ENCODE peak calls at places on chromosomes 3 and 15, in four cellular contexts. P is mesenchymal stem cell, I is AG10803, Z is mammary epithelial cell. G is an unnamed sample.

GRCh38 chr15:70091649-70092461 is 5.9 kb downstream of the TLE3 start:
- DNase-seq in P (peak; percentile 65), I (no peak), Z (peak; percentile 88), G (peak; percentile 31)

GRCh38 chr15:74955796-74956647 is 550 bp downstream of the RPP25 start:
- DNase-seq in P (peak; percentile 80), I (peak; percentile 62), Z (no peak), G (peak; percentile 64)

GRCh38 chr15:41517895-41518449 is 4.3 kb upstream of the LTK start:
- DNase-seq in P (no peak), I (no peak), Z (no peak), G (no peak)

GRCh38 chr3:188749010-188749617 is 422.7 kb upstream of the TPRG1 start:
- DNase-seq in P (no peak), I (no peak), Z (no peak), G (peak; percentile 30)

GRCh38 chr3:27281671-27282150 is 87.5 kb downstream of the NEK10 start:
- DNase-seq in P (no peak), I (no peak), Z (no peak), G (no peak)

GRCh38 chr3:36457667-36458066 is 77.4 kb downstream of the STAC start:
- DNase-seq in P (peak; percentile 3), I (peak; percentile 30), Z (no peak), G (no peak)

GRCh38 chr3:190031887-190032752 is 88.6 kb downstream of the P3H2 start:
- DNase-seq in P (no peak), I (no peak), Z (no peak), G (no peak)

GRCh38 chr3:45583021-45583851 is 11.3 kb upstream of the LIMD1 start:
- DNase-seq in P (no peak), I (peak; percentile 19), Z (no peak), G (peak; percentile 55)

GRCh38 chr15:28105224-28105791 is 6.2 kb upstream of the OCA2 start:
- DNase-seq in P (no peak), I (no peak), Z (no peak), G (no peak)

GRCh38 chr3:2495746-2496145 is 397.1 kb downstream of the CNTN4 start:
- DNase-seq in P (no peak), I (no peak), Z (no peak), G (no peak)

GRCh38 chr15:56442354-56442753 is 22.6 kb downstream of the MNS1 start:
- DNase-seq in P (no peak), I (no peak), Z (no peak), G (no peak)

GRCh38 chr3:52537165-52537635 is 795 bp downstream of the UQCC5 start:
- DNase-seq in P (no peak), I (no peak), Z (no peak), G (no peak)
- H3K4me3 ChIP-seq in P (peak overlapping the region; percentile 98), I (peak overlapping the region; percentile 88), Z (peak overlapping the region; percentile 59), G (peak overlapping the region; percentile 97)

GRCh38 chr3:128076783-128077624 is 24.8 kb downstream of the SEC61A1 start:
- DNase-seq in P (peak; percentile 39), I (no peak), Z (no peak), G (no peak)

GRCh38 chr3:128078875-128079274 is 26.6 kb downstream of the SEC61A1 start:
- DNase-seq in P (no peak), I (no peak), Z (no peak), G (no peak)

GRCh38 chr3:128074851-128075515 is 22.7 kb downstream of the SEC61A1 start:
- DNase-seq in P (peak; percentile 42), I (no peak), Z (peak; percentile 35), G (no peak)

GRCh38 chr3:128075516-128076464 is 23.6 kb downstream of the SEC61A1 start:
- DNase-seq in P (peak; percentile 85), I (peak; percentile 81), Z (peak; percentile 70), G (peak; percentile 82)

GRCh38 chr3:128076465-128076782 is 24.2 kb downstream of the SEC61A1 start:
- DNase-seq in P (no peak), I (no peak), Z (no peak), G (no peak)
- H3K4me3 ChIP-seq in P (peak overlapping the region; percentile 74), I (peak overlapping the region; percentile 49), Z (no peak overlapping the region), G (no peak overlapping the region)

GRCh38 chr15:43824302-43825246 is at the start of gene MFAP1:
- DNase-seq in P (peak; percentile 98), I (peak; percentile 97), Z (peak; percentile 97), G (peak; percentile 97)

GRCh38 chr15:43826029-43826507 is 734 bp upstream of the WDR76 start:
- DNase-seq in P (no peak), I (no peak), Z (no peak), G (no peak)

GRCh38 chr15:43828061-43828657 is 1.4 kb downstream of the WDR76 start:
- DNase-seq in P (peak; percentile 31), I (peak; percentile 20), Z (no peak), G (peak; percentile 32)
- H3K4me3 ChIP-seq in P (peak overlapping the region; percentile 90), I (peak overlapping the region; percentile 73), Z (peak overlapping the region; percentile 1), G (peak overlapping the region; percentile 78)

GRCh38 chr3:129195731-129196256 is 12.1 kb upstream of the CNBP start:
- DNase-seq in P (peak; percentile 93), I (peak; percentile 95), Z (peak; percentile 89), G (peak; percentile 96)
- H3K4me3 ChIP-seq in P (peak overlapping the region; percentile 68), I (peak overlapping the region; percentile 39), Z (peak overlapping the region; percentile 16), G (peak overlapping the region; percentile 23)

GRCh38 chr15:77409259-77410156 is 10.4 kb downstream of the PEAK1 start:
- DNase-seq in P (peak; percentile 18), I (no peak), Z (no peak), G (no peak)
- H3K4me3 ChIP-seq in P (no peak overlapping the region), I (no peak overlapping the region), Z (no peak overlapping the region), G (no peak overlapping the region)

DNA sequence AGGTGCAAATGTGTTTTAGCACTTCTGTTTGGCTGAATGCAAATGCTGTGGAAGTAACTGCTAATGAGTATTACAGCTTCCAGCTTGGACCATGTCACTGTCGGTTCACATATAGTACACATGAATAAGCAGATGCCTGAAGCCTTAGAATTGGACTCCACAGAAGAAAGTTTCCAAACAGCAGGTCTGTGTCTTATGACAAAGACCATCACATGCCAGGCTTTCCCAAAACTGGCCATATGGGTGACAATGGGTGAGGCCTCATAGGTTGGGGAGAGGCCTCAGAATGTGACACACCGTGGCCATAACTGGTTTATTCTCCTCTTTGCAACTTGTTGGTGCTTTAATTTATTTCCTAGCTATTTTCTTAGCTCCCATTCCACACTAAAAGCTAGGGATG is 241.7 kb downstream of the WNT5A start:
- DNase-seq in P (no peak), I (no peak), Z (no peak), G (no peak)
- H3K4me3 ChIP-seq in P (peak overlapping the region; percentile 70), I (no peak overlapping the region), Z (no peak overlapping the region), G (no peak overlapping the region)

GRCh38 chr3:42773409-42773751 is 327 bp upstream of the CCDC13 start:
- DNase-seq in P (no peak), I (no peak), Z (no peak), G (no peak)
- H3K4me3 ChIP-seq in P (peak overlapping the region; percentile 81), I (peak overlapping the region; percentile 58), Z (peak overlapping the region; percentile 45), G (peak overlapping the region; percentile 58)

GRCh38 chr15:89402406-89402805 is 67.8 kb upstream of the POLG start:
- DNase-seq in P (no peak), I (no peak), Z (no peak), G (no peak)
- H3K4me3 ChIP-seq in P (no peak overlapping the region), I (no peak overlapping the region), Z (no peak overlapping the region), G (no peak overlapping the region)

G was measured in fibroblast of mammary gland.